ENCODE peak calls at places on chromosome 7, in five cellular contexts. I is endodermal cell; N is activated CD8-positive, alpha-beta T cell treated with anti-CD3 and anti-CD28 coated beads for 36 hours; K is lung; J is OCI-LY7. A is an unnamed sample.

GRCh38 chr7:18020138-18020715 is 7.4 kb downstream of the PRPS1L1 start:
- DNase-seq in I (no peak), K (no peak), J (no peak), N (no peak), A (no peak)

GRCh38 chr7:40876604-40877003 is 741.8 kb downstream of the SUGCT start:
- DNase-seq in J (no peak), N (no peak), K (no peak), I (no peak), A (no peak)

GRCh38 chr7:100087055-100087750 is 1.6 kb upstream of the COPS6 start:
- DNase-seq in J (no peak), I (no peak), N (no peak), K (no peak), A (no peak)

GRCh38 chr7:22251906-22252495 is 105.0 kb downstream of the RAPGEF5 start:
- DNase-seq in N (no peak), J (no peak), K (no peak), I (no peak), A (no peak)

GRCh38 chr7:22361795-22362194 is 4.8 kb upstream of the RAPGEF5 start:
- DNase-seq in N (no peak), I (no peak), K (no peak), J (no peak), A (no peak)

GRCh38 chr7:135733603-135734342 is 5.8 kb upstream of the SLC13A4 start:
- DNase-seq in I (no peak), J (no peak), N (no peak), K (no peak), A (no peak)

GRCh38 chr7:106243893-106244292 is 40.9 kb downstream of the NAMPT start:
- DNase-seq in J (no peak), N (no peak), K (no peak), I (no peak), A (no peak)

GRCh38 chr7:128259131-128260056 is 18.3 kb downstream of the LEP start:
- DNase-seq in I (peak), K (peak), J (no peak), N (no peak), A (no peak)

GRCh38 chr7:73809454-73810090 is 21.2 kb upstream of the CLDN4 start:
- DNase-seq in J (no peak), K (no peak), I (no peak), N (no peak), A (no peak)

GRCh38 chr7:116999316-116999715 is 46.0 kb downstream of the ST7 start:
- DNase-seq in J (no peak), I (no peak), K (no peak), N (no peak), A (no peak)

GRCh38 chr7:102874166-102874829 is 38.5 kb upstream of the LRRC17 start:
- DNase-seq in I (no peak), N (peak), J (no peak), K (no peak), A (no peak)

GRCh38 chr7:66258409-66258808 is 53.3 kb downstream of the TPST1 start:
- DNase-seq in J (no peak), I (no peak), K (no peak), N (no peak), A (no peak)

GRCh38 chr7:47551550-47552121 is 30.3 kb downstream of the TNS3 start:
- DNase-seq in K (no peak), I (no peak), N (no peak), J (no peak), A (no peak)

GRCh38 chr7:47581442-47581820 is 480 bp downstream of the TNS3 start:
- DNase-seq in N (no peak), K (no peak), J (peak), I (peak), A (peak)

GRCh38 chr7:100567045-100567730 is 6.5 kb downstream of the SAP25 start:
- DNase-seq in J (no peak), K (no peak), N (peak), I (peak), A (no peak)

GRCh38 chr7:111765936-111766643 is 203.8 kb upstream of the IMMP2L start:
- DNase-seq in K (no peak), J (no peak), I (no peak), N (no peak), A (no peak)

GRCh38 chr7:111758332-111758731 is 196.0 kb upstream of the IMMP2L start:
- DNase-seq in N (no peak), K (no peak), I (no peak), J (no peak), A (no peak)

GRCh38 chr7:111760043-111760442 is 197.8 kb upstream of the IMMP2L start:
- DNase-seq in N (no peak), J (no peak), I (no peak), K (no peak), A (no peak)

GRCh38 chr7:111762799-111763198 is 200.5 kb upstream of the IMMP2L start:
- DNase-seq in I (no peak), K (no peak), J (no peak), N (no peak), A (no peak)

GRCh38 chr7:111763221-111763791 is 201.0 kb upstream of the IMMP2L start:
- DNase-seq in N (peak), I (peak), K (no peak), J (peak), A (no peak)
- TF ChIP-seq CTCF in N (peak), I (peak), K (no peak), J (peak), A (peak)

GRCh38 chr7:151028948-151029501 is 775 bp downstream of the ABCB8 start:
- DNase-seq in I (no peak), K (no peak), N (no peak), J (no peak), A (no peak)
- TF ChIP-seq CTCF in I (peak), K (no peak), N (peak), J (no peak), A (no peak)

DNA sequence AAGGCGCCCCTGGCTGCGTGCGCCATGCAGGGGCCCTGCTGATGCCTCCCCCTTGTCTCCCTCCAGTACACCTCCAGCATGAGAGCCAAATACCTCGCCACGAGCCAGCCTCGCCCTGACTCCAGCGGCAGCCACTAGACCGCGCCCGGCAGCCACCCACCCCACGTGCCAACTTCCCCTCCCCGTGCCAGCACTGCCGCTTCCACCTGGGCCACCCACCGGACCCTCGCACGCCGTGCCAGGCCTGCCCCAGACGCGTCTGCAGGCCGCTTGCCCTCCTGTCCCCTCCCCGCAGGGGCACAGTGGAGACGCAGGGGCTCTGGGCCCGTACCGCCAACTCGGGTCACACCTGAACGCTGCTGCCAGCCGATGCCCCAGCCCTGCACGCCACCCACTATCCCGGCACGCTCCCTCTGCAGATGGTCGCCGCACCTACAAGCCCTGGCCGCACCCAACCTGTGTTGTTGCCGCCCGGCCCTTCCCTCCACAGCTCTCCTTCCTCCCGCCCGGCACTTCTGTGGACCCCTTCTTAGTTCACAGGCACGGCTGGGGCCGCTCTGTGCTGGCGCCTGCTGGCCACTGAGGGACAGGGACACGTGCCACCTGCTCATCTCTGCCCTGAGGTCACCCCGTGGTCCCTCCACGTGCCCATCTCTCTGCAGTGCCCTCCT is 26.3 kb upstream of the AMZ1 start:
- DNase-seq in J (no peak), K (no peak), N (no peak), I (peak), A (no peak)
- TF ChIP-seq CTCF in J (no peak), K (no peak), N (no peak), I (peak), A (no peak)

GRCh38 chr7:52668435-52668834 is 367.0 kb upstream of the POM121L12 start:
- DNase-seq in N (no peak), J (no peak), I (no peak), K (no peak), A (no peak)

DNA sequence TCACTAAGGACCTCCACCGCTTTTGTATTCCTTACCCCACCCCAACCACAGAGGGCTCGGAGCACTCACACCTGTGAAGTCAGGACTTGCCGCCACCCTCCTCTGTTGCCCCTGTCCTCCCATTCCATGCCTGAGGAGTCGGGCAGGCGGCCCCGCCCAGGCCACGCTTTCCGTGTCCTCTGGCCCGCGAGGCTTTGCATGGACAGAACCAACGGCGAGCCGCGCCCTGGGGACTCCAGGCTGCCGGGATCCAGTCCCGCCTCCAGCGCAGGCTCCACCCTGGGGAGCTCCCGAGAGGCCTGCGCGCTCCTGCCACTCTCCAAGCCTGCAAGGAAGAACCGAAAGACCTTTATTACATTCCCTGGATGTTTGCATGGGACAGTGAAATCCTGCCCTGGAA is 366.4 kb upstream of the POM121L12 start:
- DNase-seq in I (no peak), J (no peak), N (no peak), K (no peak), A (no peak)
- TF ChIP-seq CTCF in I (no peak), J (no peak), N (no peak), K (no peak), A (no peak)

DNA sequence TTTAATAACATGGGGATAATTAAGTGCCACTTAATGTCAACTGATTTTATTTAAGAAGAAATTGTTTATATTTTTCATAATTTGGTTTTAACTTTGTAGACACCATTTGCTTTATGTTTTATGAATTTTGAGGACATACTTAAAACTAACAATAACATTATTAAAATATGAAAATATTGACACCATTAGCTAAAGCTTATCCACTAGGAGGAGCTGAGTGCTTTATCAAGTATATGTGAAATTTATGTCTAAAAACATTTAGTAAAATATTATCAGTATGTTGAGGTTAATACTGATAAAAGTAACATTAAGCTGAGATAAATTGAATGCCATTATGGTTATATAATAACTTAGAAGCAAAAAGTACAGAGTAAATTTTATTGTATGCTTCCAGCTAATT is 622.1 kb downstream of the ARL4A start:
- DNase-seq in I (no peak), N (no peak), K (no peak), J (no peak), A (no peak)
- TF ChIP-seq CTCF in I (no peak), N (no peak), K (no peak), J (no peak), A (no peak)

GRCh38 chr7:115682507-115682906 is 348.1 kb downstream of the TFEC start:
- DNase-seq in N (no peak), J (no peak), I (no peak), K (no peak), A (no peak)

GRCh38 chr7:115680921-115681320 is 349.6 kb downstream of the TFEC start:
- DNase-seq in I (peak), K (no peak), N (no peak), J (no peak), A (no peak)

GRCh38 chr7:115679423-115679822 is 351.1 kb downstream of the TFEC start:
- DNase-seq in J (no peak), K (no peak), N (no peak), I (no peak), A (no peak)

GRCh38 chr7:115678049-115678982 is 352.2 kb downstream of the TFEC start:
- DNase-seq in N (no peak), K (no peak), J (no peak), I (no peak), A (no peak)

GRCh38 chr7:115679976-115680375 is 350.6 kb downstream of the TFEC start:
- DNase-seq in N (peak), K (no peak), J (peak), I (peak), A (peak)
- TF ChIP-seq CTCF in N (no peak), K (peak), J (peak), I (peak), A (peak)

GRCh38 chr7:123534383-123535260 is at the start of gene IQUB:
- DNase-seq in N (peak), J (peak), I (peak), K (peak), A (peak)

GRCh38 chr7:123538189-123538714 is 3.9 kb upstream of the IQUB start:
- DNase-seq in N (no peak), J (no peak), I (no peak), K (no peak), A (no peak)

GRCh38 chr7:123535517-123535916 is 1.1 kb upstream of the IQUB start:
- DNase-seq in K (no peak), N (no peak), J (no peak), I (no peak), A (no peak)

GRCh38 chr7:123538897-123539296 is 4.5 kb upstream of the IQUB start:
- DNase-seq in I (no peak), K (no peak), J (no peak), N (no peak), A (no peak)

GRCh38 chr7:123537026-123537642 is 2.7 kb upstream of the IQUB start:
- DNase-seq in J (peak), I (no peak), N (no peak), K (no peak), A (no peak)
- TF ChIP-seq CTCF in J (peak), I (peak), N (peak), K (no peak), A (peak)

DNA sequence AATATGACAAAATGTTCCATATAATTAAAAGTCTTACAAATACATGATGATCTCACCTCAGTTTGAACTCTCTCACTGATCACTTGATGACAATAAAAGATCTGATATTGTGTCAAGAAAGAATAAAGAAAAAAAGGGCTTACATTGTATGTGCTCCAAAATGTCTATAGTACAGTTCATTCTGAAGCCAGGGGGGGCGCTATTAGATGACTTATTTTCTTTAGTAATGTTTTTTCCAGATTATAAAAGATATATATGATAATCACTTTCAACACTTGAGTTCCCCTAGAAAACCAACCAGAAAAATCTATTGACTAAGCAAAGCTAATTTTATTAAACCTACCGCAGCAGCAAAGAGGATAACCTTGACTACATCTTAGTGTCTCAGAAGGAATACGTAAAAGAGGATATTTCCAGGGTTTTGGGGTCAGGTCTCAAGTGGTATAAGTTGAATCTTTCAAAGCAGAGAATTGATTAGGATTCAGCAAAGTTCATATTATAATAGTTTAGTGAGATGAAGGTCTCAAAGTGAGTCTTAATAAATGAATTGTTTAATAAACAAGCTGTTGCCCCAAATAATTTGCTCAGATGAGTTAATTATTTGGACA is 55.8 kb downstream of the PTN start:
- DNase-seq in K (no peak), J (no peak), N (peak), I (no peak), A (no peak)
- TF ChIP-seq CTCF in K (no peak), J (peak), N (no peak), I (peak), A (peak)

GRCh38 chr7:25117226-25118047 is 7.6 kb downstream of the CYCS start:
- DNase-seq in J (peak), N (peak), K (no peak), I (no peak), A (no peak)

GRCh38 chr7:25121599-25121998 is 3.5 kb downstream of the CYCS start:
- DNase-seq in N (no peak), K (no peak), I (peak), J (no peak), A (no peak)

GRCh38 chr7:25116621-25117020 is 8.4 kb downstream of the CYCS start:
- DNase-seq in N (no peak), K (no peak), I (no peak), J (no peak), A (no peak)

GRCh38 chr7:25119102-25119501 is 6.0 kb downstream of the CYCS start:
- DNase-seq in I (no peak), K (no peak), J (no peak), N (no peak), A (no peak)

DNA sequence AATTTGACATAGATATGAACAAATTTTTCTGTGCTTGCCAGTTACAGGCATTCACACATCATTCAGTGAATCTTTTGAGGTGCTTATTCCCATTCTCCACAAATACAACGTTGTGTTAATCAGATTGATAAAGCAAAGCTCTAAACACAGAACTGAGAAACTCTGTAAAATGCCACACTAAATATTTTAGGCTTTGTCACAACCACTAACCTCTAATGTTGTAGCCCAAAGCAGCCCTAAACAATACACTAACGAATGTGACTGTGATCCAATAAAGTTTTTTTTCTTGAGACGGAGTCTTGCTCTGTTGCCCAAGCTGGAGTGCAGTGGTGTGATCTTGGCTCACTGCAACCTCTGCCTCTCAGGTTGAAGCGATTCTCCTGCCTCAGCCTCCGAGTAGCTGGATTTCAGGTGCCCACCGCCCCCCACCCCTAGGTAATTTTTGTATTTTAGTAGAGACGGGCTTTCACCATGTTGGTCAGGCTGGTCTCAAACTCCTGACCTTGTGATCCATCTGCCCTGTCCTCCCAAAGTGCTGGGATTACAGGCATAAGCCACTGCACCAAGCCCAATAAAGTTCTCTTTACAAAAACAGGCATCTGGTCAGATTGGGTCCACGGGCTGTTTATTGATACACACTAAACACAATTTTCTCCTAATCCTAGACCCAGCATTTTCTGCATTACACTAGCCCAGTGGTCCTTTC is 6.9 kb downstream of the CYCS start:
- DNase-seq in I (no peak), K (no peak), J (no peak), N (no peak), A (no peak)
- TF ChIP-seq CTCF in I (no peak), K (no peak), J (no peak), N (no peak), A (no peak)

DNA sequence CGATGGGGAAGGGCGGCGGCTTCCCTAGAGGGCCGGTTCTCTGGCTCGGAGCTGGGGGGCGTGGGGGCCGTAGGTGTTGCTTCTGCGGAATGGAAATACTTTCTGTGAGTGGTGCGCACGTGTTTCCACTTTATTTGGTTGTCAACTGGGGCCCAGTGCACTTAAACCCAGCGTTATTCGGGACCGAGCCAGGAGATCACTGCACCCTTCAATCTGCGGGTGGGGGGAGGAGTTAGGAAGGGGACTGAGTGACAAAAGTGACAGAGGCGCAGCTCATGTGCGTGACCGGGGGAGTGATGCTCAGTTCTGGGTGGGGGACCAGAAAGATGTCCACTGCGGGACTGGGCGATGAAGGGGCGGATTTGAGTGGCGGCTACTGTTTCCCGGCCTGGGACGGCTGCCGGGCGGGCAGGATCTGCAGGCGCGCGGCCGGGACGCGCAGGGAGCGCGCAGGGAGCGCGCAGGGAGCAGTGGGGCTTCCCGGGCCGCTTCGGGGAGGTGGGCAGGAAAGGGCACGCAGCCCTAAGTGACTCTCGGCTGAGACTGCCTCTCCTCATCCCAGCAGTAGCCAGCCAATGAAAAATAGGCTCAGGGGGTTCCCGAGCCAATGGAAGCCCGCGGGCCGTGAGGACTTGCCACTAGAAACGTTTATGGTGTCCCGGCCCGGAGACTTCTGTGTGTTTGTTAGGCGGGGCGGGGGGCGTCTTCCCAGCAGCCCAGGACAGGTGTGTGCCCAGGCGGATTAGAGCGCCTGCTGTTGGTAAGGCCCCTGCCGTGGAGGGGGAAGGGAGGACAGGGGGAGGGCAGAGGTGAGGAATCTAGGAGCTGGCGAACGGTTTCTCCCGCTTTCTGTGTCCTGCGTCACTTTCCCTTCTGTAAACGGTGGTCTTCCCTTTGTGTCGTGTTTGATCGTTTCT is 54.3 kb upstream of the KDM7A start:
- DNase-seq in I (peak), N (peak), K (peak), J (no peak), A (peak)
- TF ChIP-seq CTCF in I (peak), N (no peak), K (no peak), J (no peak), A (no peak)

A was measured in neural crest cell.